ENCODE peak calls at places on chromosomes 6 and 20, in five cellular contexts. A, L, H, Q and B are unnamed samples.

GRCh38 chr6:30845183-30845582 is 39.1 kb upstream of the DDR1 start:
- DNase-seq in A (no peak), Q (no peak), H (no peak), L (no peak), B (no peak)

GRCh38 chr20:45358282-45359068 is 4.5 kb upstream of the SYS1 start:
- DNase-seq in Q (no peak), A (no peak), L (no peak), H (no peak), B (peak; percentile 39)

GRCh38 chr6:139732451-139732850 is 358.0 kb upstream of the CITED2 start:
- DNase-seq in Q (no peak), H (no peak), A (peak; percentile 22), L (no peak), B (peak; percentile 61)

GRCh38 chr6:120652506-120652905 is 681.8 kb downstream of the TBC1D32 start:
- DNase-seq in L (no peak), Q (no peak), A (no peak), H (no peak), B (no peak)

GRCh38 chr6:26455357-26455970 is 2.3 kb upstream of the BTN2A1 start:
- DNase-seq in H (no peak), Q (no peak), L (no peak), A (no peak), B (no peak)

GRCh38 chr20:23361108-23361650 is 803 bp upstream of the GZF1 start:
- DNase-seq in H (peak; percentile 49), A (peak; percentile 58), L (no peak), Q (no peak), B (peak; percentile 20)

GRCh38 chr6:170445487-170445886 is 107.6 kb downstream of the PSMB1 start:
- DNase-seq in A (no peak), L (peak; percentile 59), Q (no peak), H (no peak), B (no peak)

GRCh38 chr20:44780226-44780625 is 30.1 kb downstream of the RIMS4 start:
- DNase-seq in Q (peak; percentile 11), H (peak; percentile 44), L (peak; percentile 17), A (peak; percentile 83), B (peak; percentile 16)

GRCh38 chr20:1364106-1364505 is 28.7 kb downstream of the FKBP1A start:
- DNase-seq in H (no peak), A (no peak), Q (no peak), L (no peak), B (no peak)

GRCh38 chr6:105601541-105602174 is 198.8 kb upstream of the PREP start:
- DNase-seq in L (no peak), A (peak; percentile 28), Q (no peak), H (peak; percentile 98), B (peak; percentile 100)

GRCh38 chr20:43583982-43584432 is 6.7 kb upstream of the IFT52 start:
- DNase-seq in Q (no peak), H (no peak), L (peak; percentile 75), A (peak; percentile 83), B (peak; percentile 89)

GRCh38 chr6:121826156-121826810 is 390.8 kb downstream of the GJA1 start:
- DNase-seq in Q (no peak), L (no peak), H (peak; percentile 64), A (peak; percentile 27), B (peak; percentile 92)

GRCh38 chr6:139388384-139388783 is 13.9 kb upstream of the CITED2 start:
- DNase-seq in L (no peak), H (no peak), A (no peak), Q (no peak), B (no peak)

GRCh38 chr20:6588296-6588695 is 179.2 kb upstream of the BMP2 start:
- DNase-seq in L (no peak), H (no peak), Q (no peak), A (no peak), B (no peak)

GRCh38 chr6:105994522-105995402 is 91.4 kb upstream of the PRDM1 start:
- DNase-seq in H (peak; percentile 39), Q (no peak), A (peak; percentile 51), L (peak; percentile 91), B (peak; percentile 53)

GRCh38 chr6:68859233-68859632 is 224.2 kb downstream of the ADGRB3 start:
- DNase-seq in A (no peak), L (no peak), H (no peak), Q (no peak), B (no peak)

GRCh38 chr6:11848852-11849731 is 70.5 kb upstream of the ADTRP start:
- DNase-seq in A (no peak), Q (no peak), L (no peak), H (no peak), B (no peak)

GRCh38 chr20:61739086-61739831 is 326.4 kb downstream of the TAF4 start:
- DNase-seq in Q (no peak), H (no peak), A (no peak), L (peak; percentile 65), B (no peak)

GRCh38 chr20:1844723-1845523 is 50.3 kb upstream of the SIRPA start:
- DNase-seq in H (no peak), A (peak; percentile 80), L (peak; percentile 90), Q (no peak), B (no peak)

GRCh38 chr6:75201901-75202672 is 3.8 kb downstream of the COL12A1 start:
- DNase-seq in L (peak; percentile 74), H (no peak), Q (no peak), A (peak; percentile 57), B (no peak)

DNA sequence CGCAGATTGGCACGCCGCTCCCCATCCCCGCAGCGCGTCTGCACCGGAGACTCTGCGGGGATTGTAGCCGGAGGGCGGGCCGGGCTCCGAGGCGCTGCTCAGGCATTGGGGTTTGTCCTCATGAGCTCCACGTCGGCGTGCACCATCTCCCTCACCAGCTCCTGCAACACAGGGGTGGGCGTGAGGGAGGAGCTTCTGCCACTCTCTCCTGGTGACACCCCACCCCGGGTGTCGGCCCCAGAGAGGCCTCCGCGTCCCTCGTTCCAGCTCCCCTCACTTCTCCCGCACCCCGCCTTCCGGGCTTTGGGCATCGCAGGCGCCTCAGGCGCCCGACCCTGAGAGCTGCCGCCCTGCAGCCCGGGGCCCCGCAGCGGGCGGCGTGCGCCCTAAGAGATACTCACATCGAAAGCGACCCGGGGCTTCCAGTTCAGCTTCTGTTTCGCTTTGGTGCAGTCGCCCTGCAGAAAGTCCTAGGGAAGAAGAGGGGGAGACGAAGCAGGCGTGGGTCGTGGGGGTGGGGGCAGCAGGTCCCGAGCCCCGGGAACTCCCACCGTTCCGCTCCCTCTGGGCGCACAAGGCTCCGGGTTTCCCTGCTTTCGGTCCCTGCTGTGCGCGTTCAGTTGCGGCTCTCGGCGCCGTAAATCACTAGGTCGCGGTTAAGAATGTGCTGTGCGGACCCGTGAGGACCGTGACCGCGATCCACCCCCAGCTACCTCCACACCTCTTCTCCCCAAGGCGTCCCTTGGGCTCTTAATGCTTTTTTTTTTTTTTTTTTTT is 14.5 kb downstream of the FOXC1 start:
- DNase-seq in L (no peak), H (no peak), Q (no peak), A (peak; percentile 24), B (no peak)
- H3K4me1 ChIP-seq in L (peaks cover 34% of the 10 kb centered on the region), H (no peaks in the 10 kb centered on the region), Q (peaks cover 30% of the 10 kb centered on the region), A (peaks cover 22% of the 10 kb centered on the region), B (no peaks in the 10 kb centered on the region)

GRCh38 chr6:13425971-13426931 is 61.1 kb downstream of the GFOD1 start:
- DNase-seq in H (no peak), L (peak; percentile 72), Q (no peak), A (no peak), B (peak; percentile 40)

GRCh38 chr6:13427838-13428527 is 59.4 kb downstream of the GFOD1 start:
- DNase-seq in A (no peak), L (peak; percentile 91), H (no peak), Q (peak; percentile 53), B (no peak)

GRCh38 chr6:13423292-13423691 is 64.1 kb downstream of the GFOD1 start:
- DNase-seq in H (no peak), L (no peak), A (no peak), Q (no peak), B (no peak)

GRCh38 chr6:13427346-13427745 is 60.1 kb downstream of the GFOD1 start:
- DNase-seq in H (no peak), A (no peak), Q (no peak), L (no peak), B (no peak)

GRCh38 chr6:13425270-13425905 is 62.0 kb downstream of the GFOD1 start:
- DNase-seq in A (no peak), Q (no peak), L (no peak), H (no peak), B (no peak)
- H3K4me1 ChIP-seq in A (peaks cover 12% of the 10 kb centered on the region), Q (peaks cover 26% of the 10 kb centered on the region), L (peaks cover 64% of the 10 kb centered on the region), H (peaks cover 19% of the 10 kb centered on the region), B (no peaks in the 10 kb centered on the region)

GRCh38 chr6:129502261-129502660 is 207.7 kb downstream of the ARHGAP18 start:
- DNase-seq in Q (no peak), L (no peak), H (no peak), A (no peak), B (peak; percentile 75)

GRCh38 chr6:129498950-129499870 is 210.8 kb downstream of the ARHGAP18 start:
- DNase-seq in Q (no peak), L (no peak), H (peak; percentile 52), A (peak; percentile 74), B (peak; percentile 68)

GRCh38 chr6:129499871-129500219 is 210.1 kb downstream of the ARHGAP18 start:
- DNase-seq in H (no peak), A (no peak), Q (no peak), L (no peak), B (no peak)

GRCh38 chr6:129501401-129502051 is 208.5 kb downstream of the ARHGAP18 start:
- DNase-seq in L (no peak), A (peak; percentile 93), Q (no peak), H (peak; percentile 41), B (peak; percentile 97)

DNA sequence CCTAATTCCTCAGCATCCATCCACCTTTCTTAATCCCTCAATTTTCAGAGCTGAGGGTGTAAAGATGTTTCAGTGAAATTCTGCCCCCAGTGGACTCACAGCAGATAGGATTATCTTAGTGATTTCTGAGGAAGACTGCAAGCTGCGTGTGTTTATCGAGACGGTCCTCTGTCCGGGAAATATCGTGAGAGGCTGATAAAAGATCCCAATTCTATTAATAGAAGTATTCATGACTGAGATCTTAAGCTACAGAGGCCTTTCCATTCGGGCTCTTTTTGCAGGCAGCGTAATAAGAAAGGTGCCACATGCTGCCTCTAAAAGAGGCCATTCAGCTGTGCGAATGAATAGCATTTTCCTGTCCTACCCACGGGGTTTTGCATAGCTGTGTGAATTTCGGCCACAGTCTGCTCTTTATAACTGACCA is 209.0 kb downstream of the ARHGAP18 start:
- DNase-seq in H (peak; percentile 33), L (no peak), Q (no peak), A (no peak), B (no peak)
- H3K4me1 ChIP-seq in H (peaks cover 39% of the 10 kb centered on the region), L (peaks cover 13% of the 10 kb centered on the region), Q (peaks cover 4% of the 10 kb centered on the region), A (peaks cover 32% of the 10 kb centered on the region), B (peaks cover 64% of the 10 kb centered on the region)

GRCh38 chr6:3740551-3741476 is 10.7 kb downstream of the PXDC1 start:
- DNase-seq in L (no peak), H (no peak), A (no peak), Q (no peak), B (no peak)

GRCh38 chr6:3743541-3743940 is 8.0 kb downstream of the PXDC1 start:
- DNase-seq in H (no peak), A (no peak), Q (no peak), L (no peak), B (no peak)

GRCh38 chr6:3742076-3742425 is 9.5 kb downstream of the PXDC1 start:
- DNase-seq in Q (no peak), L (no peak), H (no peak), A (no peak), B (no peak)

GRCh38 chr6:3742426-3743344 is 8.8 kb downstream of the PXDC1 start:
- DNase-seq in H (peak; percentile 73), L (peak; percentile 97), A (peak; percentile 88), Q (peak; percentile 87), B (peak; percentile 45)

GRCh38 chr6:3741477-3741871 is 10.0 kb downstream of the PXDC1 start:
- DNase-seq in Q (no peak), L (no peak), H (no peak), A (no peak), B (no peak)
- H3K4me1 ChIP-seq in Q (peaks cover 9% of the 10 kb centered on the region), L (peaks cover 43% of the 10 kb centered on the region), H (peaks cover 15% of the 10 kb centered on the region), A (peaks cover 15% of the 10 kb centered on the region), B (no peaks in the 10 kb centered on the region)

GRCh38 chr6:144655376-144655775 is 370.2 kb downstream of the UTRN start:
- DNase-seq in Q (no peak), L (no peak), H (no peak), A (no peak), B (no peak)
- H3K4me1 ChIP-seq in Q (peaks cover 28% of the 10 kb centered on the region), L (peaks cover 49% of the 10 kb centered on the region), H (peaks cover 62% of the 10 kb centered on the region), A (peaks cover 32% of the 10 kb centered on the region), B (peaks cover 7% of the 10 kb centered on the region)